ENCODE peak calls at places on chromosomes 11 and 22, in eight cellular contexts. W is MM.1S, Q is fibroblast of lung, A is K562, E is neural progenitor cell, V is PC-3, G is H1, U is HCT116. D is an unnamed sample. For H3K4me1, the result is how much of the 10 kb centered on the place peaks cover.

GRCh38 chr11:113248702-113249490 is 65.5 kb upstream of the TTC12 start:
- DNase-seq in W (no peak), Q (no peak), A (no peak), E (no peak), V (no peak), G (no peak), U (no peak), D (no peak)

GRCh38 chr11:9015677-9016076 is 11.9 kb upstream of the NRIP3 start:
- DNase-seq in W (peak), Q (peak), A (peak), E (peak), V (peak), G (peak), U (peak), D (peak)

GRCh38 chr11:69371731-69372588 is 78.0 kb downstream of the MYEOV start:
- DNase-seq in W (no peak), Q (no peak), A (no peak), E (no peak), V (no peak), G (no peak), U (no peak), D (no peak)

GRCh38 chr11:8375460-8375859 is 111.8 kb upstream of the LMO1 start:
- DNase-seq in W (no peak), Q (no peak), A (no peak), E (no peak), V (no peak), G (no peak), U (no peak), D (no peak)

GRCh38 chr11:4464216-4465159 is 15.4 kb downstream of the OR52K2 start:
- DNase-seq in W (no peak), Q (peak), A (no peak), E (peak), V (no peak), G (no peak), U (peak), D (no peak)

GRCh38 chr22:43681724-43682360 is 130.3 kb downstream of the EFCAB6 start:
- DNase-seq in W (no peak), Q (no peak), A (no peak), E (no peak), V (peak), G (no peak), U (no peak), D (no peak)

GRCh38 chr11:73716153-73717056 is 44.5 kb downstream of the RAB6A start:
- DNase-seq in W (no peak), Q (no peak), A (no peak), E (no peak), V (no peak), G (no peak), U (no peak), D (no peak)

GRCh38 chr22:21819183-21819770 is 48.2 kb downstream of the MAPK1 start:
- DNase-seq in W (no peak), Q (no peak), A (no peak), E (no peak), V (no peak), G (no peak), U (no peak), D (no peak)

GRCh38 chr11:70471254-70471653 is 72.9 kb downstream of the CTTN start:
- DNase-seq in W (peak), Q (peak), A (peak), E (peak), V (peak), G (peak), U (peak), D (no peak)

GRCh38 chr11:126874831-126875230 is 125.7 kb downstream of the KIRREL3 start:
- DNase-seq in W (no peak), Q (no peak), A (peak), E (peak), V (no peak), G (no peak), U (no peak), D (no peak)
- TF ChIP-seq CTCF in W (no peak), Q (no peak), A (peak), E (peak), V (no peak), G (peak), U (no peak), D (no peak)

DNA sequence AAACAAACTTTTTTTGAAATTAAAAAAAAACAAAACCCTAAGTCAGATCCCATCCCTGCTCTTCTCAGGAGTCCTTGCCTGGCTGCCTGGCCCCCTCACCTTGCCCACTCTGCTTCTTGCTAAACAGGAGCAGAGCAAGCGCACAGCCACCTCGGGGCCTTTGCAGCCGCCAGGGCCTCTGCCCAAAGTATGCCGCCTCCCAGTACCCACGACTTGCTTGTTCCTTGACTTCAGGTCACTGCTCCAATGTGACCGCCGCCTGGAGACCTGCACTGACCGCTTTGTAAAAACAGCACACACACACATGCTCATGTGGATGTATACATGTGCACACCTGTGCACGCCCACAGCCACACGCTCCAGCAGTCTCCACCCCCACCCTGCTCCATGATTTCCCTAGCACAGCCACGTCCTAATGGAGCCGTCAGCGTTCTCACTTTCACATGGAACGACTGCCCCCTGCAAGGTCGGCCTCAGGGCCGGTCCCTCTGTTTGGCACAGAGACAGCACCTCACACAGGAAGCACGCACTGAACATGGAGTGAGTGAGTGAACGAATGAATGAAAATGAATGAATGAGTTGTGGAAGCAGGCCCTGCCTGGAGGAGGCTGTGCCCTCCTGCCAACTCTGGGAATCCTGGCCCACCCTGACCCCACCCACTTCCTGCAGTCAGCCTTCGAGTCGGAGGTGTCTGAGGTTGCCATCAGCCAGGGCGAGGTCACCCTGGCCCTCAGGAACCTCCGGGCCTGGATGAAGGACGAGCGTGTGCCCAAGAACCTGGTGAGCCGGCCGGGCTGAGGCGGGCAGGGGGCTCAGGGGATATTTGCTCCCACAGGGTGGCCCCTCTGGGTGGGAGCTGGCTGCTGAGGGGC is 8.0 kb downstream of the ALDH3B1 start:
- DNase-seq in W (no peak), Q (no peak), A (no peak), E (no peak), V (no peak), G (no peak), U (no peak), D (no peak)
- H3K4me1 ChIP-seq in W (under half), Q (under half), A (half or more), E (under half), V (under half), G (under half), U (half or more), D (under half)

DNA sequence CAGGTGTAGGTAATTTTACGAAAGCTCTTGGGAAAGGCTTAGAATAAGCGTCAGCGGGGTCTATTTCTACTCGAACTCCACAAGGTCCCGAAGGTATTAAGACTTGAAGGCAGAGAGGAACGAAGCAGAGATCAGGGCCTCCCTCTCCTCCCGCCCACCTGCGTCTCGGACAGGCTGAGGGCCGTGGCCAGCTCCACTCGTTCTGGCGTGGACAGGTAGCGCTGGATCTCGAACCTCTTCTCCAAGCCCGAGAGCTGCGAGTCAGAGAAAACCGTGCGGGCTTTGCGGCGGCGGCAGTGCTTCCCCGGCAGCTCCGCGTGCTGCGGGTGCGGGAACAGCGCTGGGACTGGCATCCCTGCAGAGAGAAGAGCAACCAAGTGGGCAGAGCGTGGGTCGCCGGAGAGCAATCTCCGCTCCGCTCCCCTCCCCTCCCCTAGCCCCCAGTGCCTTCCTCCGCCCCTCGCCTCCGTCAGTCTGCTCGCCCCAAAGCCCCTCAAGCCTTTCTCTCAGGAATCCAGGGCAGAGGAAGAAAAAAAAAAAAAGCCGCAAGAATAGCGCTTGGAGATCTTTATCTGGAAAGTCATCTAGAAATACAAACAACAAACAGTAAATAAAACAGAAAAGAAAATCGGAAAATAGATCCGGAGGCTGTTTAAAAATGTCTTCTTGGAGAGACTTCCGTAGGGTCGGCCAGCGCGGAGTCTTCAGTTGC is 2.4 kb downstream of the BSX start:
- DNase-seq in W (no peak), Q (no peak), A (no peak), E (peak), V (no peak), G (no peak), U (no peak), D (no peak)
- TF ChIP-seq EZH2 in W (no peak), Q (no peak), A (no peak), E (peak), V (no peak), G (no peak), U (no peak), D (no peak)

GRCh38 chr22:29110946-29111345 is 38.1 kb downstream of the KREMEN1 start:
- DNase-seq in W (no peak), Q (no peak), A (no peak), E (no peak), V (no peak), G (no peak), U (no peak), D (no peak)
- TF ChIP-seq CTCF in W (no peak), Q (no peak), A (no peak), E (no peak), V (no peak), G (no peak), U (no peak), D (no peak)

GRCh38 chr22:20432244-20432686 is 5.4 kb downstream of the SCARF2 start:
- DNase-seq in W (no peak), Q (no peak), A (no peak), E (no peak), V (no peak), G (no peak), U (no peak), D (no peak)

GRCh38 chr22:20433686-20434241 is 3.9 kb downstream of the SCARF2 start:
- DNase-seq in W (no peak), Q (no peak), A (no peak), E (no peak), V (no peak), G (no peak), U (no peak), D (no peak)

GRCh38 chr22:20434264-20434751 is 3.3 kb downstream of the SCARF2 start:
- DNase-seq in W (no peak), Q (no peak), A (no peak), E (no peak), V (no peak), G (no peak), U (no peak), D (no peak)

GRCh38 chr22:20431520-20432237 is 5.9 kb downstream of the SCARF2 start:
- DNase-seq in W (no peak), Q (no peak), A (peak), E (peak), V (no peak), G (no peak), U (no peak), D (no peak)

GRCh38 chr22:20433191-20433590 is 4.4 kb downstream of the SCARF2 start:
- DNase-seq in W (no peak), Q (no peak), A (no peak), E (no peak), V (no peak), G (no peak), U (no peak), D (no peak)
- H3K4me1 ChIP-seq in W (under half), Q (under half), A (half or more), E (under half), V (under half), G (under half), U (under half), D (under half)

DNA sequence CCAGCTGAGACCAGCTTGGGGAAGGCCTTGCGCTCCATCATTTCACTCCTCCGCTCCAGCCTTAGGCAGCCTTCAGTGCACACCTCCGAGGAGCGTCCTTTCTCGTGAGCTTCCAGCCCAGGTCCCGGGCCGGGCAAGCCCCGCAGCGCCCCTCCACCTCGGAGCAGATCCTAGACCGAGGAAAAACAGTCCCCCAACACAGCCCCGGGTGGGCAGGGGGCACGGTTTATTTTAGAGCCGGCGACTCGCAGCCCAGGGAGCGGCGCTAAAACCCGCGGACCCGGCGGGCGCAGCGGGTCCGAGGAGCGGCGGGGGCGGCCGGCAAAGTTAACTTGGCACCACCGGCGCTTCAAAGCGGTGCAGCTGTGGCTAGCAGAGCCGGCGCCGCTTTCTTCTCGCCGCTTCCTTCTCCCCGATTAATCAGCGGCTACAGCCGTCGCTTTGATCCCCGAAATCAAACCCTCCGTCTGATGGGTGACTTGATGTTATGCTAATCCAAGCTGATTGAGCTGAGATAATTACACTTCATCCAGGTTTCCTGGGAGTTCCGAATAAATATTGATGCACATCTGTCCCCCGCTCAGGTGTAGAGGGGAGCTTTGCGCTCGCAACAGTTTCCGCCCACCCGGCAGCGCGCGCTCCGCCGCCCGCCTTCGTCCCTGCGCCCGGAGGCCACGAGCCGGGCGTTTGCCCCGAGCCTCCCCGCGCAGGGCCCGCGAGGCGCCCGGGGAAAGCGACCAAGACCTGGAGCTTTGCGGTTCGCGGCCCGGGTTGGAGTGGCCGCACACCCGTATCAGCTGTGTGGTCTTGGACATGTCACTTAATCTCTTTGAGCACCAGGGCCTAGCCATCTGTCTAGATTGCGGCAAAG is 192.7 kb downstream of the BUD13 start:
- DNase-seq in W (no peak), Q (no peak), A (no peak), E (peak), V (no peak), G (no peak), U (no peak), D (no peak)
- TF ChIP-seq EZH2 in W (no peak), Q (no peak), A (no peak), E (peak), V (no peak), G (peak), U (no peak), D (peak)

DNA sequence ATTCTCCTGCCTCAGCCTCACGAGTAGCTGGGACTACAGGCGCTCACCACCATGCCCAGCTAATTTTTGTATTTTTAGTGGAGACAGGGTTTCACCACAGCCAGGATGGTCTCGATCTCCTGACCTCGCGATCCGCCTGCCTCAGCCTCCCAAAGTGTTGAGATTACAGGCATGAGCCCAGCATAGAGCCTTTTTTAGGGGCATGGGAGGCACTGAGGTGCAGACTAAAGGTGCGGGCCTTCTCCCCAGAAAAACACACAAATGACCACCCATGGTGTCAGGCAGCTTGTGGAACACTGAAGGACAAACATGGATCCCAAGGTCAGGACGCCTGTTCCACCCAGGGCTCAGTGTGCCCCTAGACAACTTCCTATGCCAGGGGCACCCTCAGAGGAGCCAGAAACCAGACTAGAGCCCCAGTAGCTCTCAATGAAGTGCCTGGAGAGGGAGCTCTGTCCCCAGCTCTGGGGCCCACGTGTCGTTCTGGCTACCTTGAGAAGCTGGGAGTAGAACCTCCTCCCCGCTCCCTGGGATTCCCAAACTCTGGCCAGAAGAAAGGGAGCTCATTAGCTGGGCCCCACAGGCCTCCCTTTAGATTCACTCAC is 21.2 kb upstream of the CD5 start:
- DNase-seq in W (no peak), Q (no peak), A (peak), E (no peak), V (no peak), G (no peak), U (no peak), D (no peak)
- TF ChIP-seq CTCF in W (no peak), Q (no peak), A (peak), E (no peak), V (no peak), G (no peak), U (no peak), D (no peak)

GRCh38 chr11:62854013-62854824 is 14.8 kb upstream of the WDR74 start:
- DNase-seq in W (no peak), Q (no peak), A (peak), E (no peak), V (no peak), G (no peak), U (no peak), D (no peak)

GRCh38 chr11:62856333-62856910 is 17.0 kb upstream of the WDR74 start:
- DNase-seq in W (no peak), Q (no peak), A (no peak), E (no peak), V (peak), G (no peak), U (no peak), D (no peak)

GRCh38 chr11:62853279-62853965 is 14.0 kb upstream of the WDR74 start:
- DNase-seq in W (no peak), Q (no peak), A (no peak), E (no peak), V (no peak), G (no peak), U (no peak), D (no peak)

GRCh38 chr11:62855571-62856332 is 16.4 kb upstream of the WDR74 start:
- DNase-seq in W (peak), Q (peak), A (peak), E (peak), V (peak), G (peak), U (peak), D (peak)

GRCh38 chr11:62854825-62855570 is 15.6 kb upstream of the WDR74 start:
- DNase-seq in W (peak), Q (no peak), A (peak), E (no peak), V (no peak), G (no peak), U (no peak), D (no peak)
- H3K4me1 ChIP-seq in W (under half), Q (under half), A (under half), E (under half), V (under half), G (under half), U (under half), D (under half)

DNA sequence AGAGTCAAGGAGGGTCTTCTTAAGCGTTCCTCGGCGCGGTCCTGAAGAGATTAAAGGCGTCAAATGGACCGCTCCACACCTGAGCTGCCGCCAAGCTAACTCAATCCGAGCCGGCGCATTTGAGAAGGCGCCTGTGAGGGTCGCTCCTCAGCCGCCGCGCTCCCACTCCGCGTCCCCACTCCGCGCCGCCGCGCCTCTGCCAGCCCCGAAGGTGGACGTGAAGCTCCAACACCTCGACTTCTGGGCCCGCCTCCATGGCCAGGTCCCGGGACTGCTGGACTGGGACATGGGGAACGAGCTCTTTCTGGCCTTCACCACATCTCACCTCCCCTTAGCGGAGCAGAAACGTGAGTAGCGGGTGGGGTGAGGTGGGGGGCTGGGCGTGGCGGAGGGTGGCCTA is at the start of gene FOXR1:
- DNase-seq in W (no peak), Q (no peak), A (no peak), E (no peak), V (no peak), G (no peak), U (no peak), D (no peak)
- TF ChIP-seq EZH2 in W (no peak), Q (no peak), A (no peak), E (no peak), V (no peak), G (no peak), U (no peak), D (no peak)

D was measured in keratinocyte.